ENCODE peak calls at places on chromosomes 2 and 18, in six cellular contexts. One of them, this sample, is unnamed.

GRCh38 chr2:33134086-33134763 is 187.5 kb downstream of the LTBP1 start:
- DNase-seq in NCI-H774: no peak
- DNase-seq in GM23338: peak
- DNase-seq in GM13976: no peak
- DNase-seq in ELR: peak
- DNase-seq in kidney glomerular epithelial cell: peak
- DNase-seq in this sample: no peak

GRCh38 chr2:767440-767839 is 90.2 kb upstream of the TMEM18 start:
- DNase-seq in NCI-H774: no peak
- DNase-seq in GM23338: no peak
- DNase-seq in GM13976: no peak
- DNase-seq in ELR: no peak
- DNase-seq in kidney glomerular epithelial cell: no peak
- DNase-seq in this sample: no peak

GRCh38 chr2:196233808-196234501 is 62.6 kb upstream of the STK17B start:
- DNase-seq in NCI-H774: no peak
- DNase-seq in GM23338: no peak
- DNase-seq in GM13976: peak
- DNase-seq in ELR: peak
- DNase-seq in kidney glomerular epithelial cell: no peak
- DNase-seq in this sample: no peak

GRCh38 chr2:147789720-147790119 is 55.1 kb upstream of the ACVR2A start:
- DNase-seq in NCI-H774: no peak
- DNase-seq in GM23338: no peak
- DNase-seq in GM13976: no peak
- DNase-seq in ELR: peak
- DNase-seq in kidney glomerular epithelial cell: no peak
- DNase-seq in this sample: no peak

GRCh38 chr2:156435392-156435724 is 821 bp upstream of the GPD2 start:
- DNase-seq in NCI-H774: no peak
- DNase-seq in GM23338: no peak
- DNase-seq in GM13976: no peak
- DNase-seq in ELR: no peak
- DNase-seq in kidney glomerular epithelial cell: no peak
- DNase-seq in this sample: no peak

GRCh38 chr2:42147641-42148274 is 21.4 kb upstream of the EML4 start:
- DNase-seq in NCI-H774: no peak
- DNase-seq in GM23338: no peak
- DNase-seq in GM13976: no peak
- DNase-seq in ELR: no peak
- DNase-seq in kidney glomerular epithelial cell: peak
- DNase-seq in this sample: no peak

GRCh38 chr2:7672027-7672684 is 754.9 kb downstream of the RNF144A start:
- DNase-seq in NCI-H774: no peak
- DNase-seq in GM23338: peak
- DNase-seq in GM13976: peak
- DNase-seq in ELR: peak
- DNase-seq in kidney glomerular epithelial cell: no peak
- DNase-seq in this sample: peak

GRCh38 chr2:239544846-239545465 is 144.1 kb upstream of the HDAC4 start:
- DNase-seq in NCI-H774: no peak
- DNase-seq in GM23338: no peak
- DNase-seq in GM13976: no peak
- DNase-seq in ELR: no peak
- DNase-seq in kidney glomerular epithelial cell: no peak
- DNase-seq in this sample: no peak

GRCh38 chr2:136423516-136423996 is 305.6 kb upstream of the CXCR4 start:
- DNase-seq in NCI-H774: peak
- DNase-seq in GM23338: peak
- DNase-seq in GM13976: peak
- DNase-seq in ELR: peak
- DNase-seq in kidney glomerular epithelial cell: peak
- DNase-seq in this sample: peak

GRCh38 chr2:130391058-130391871 is 35.4 kb downstream of the PTPN18 start:
- DNase-seq in NCI-H774: peak
- DNase-seq in GM23338: peak
- DNase-seq in GM13976: peak
- DNase-seq in ELR: peak
- DNase-seq in kidney glomerular epithelial cell: peak
- DNase-seq in this sample: peak

GRCh38 chr18:36411745-36412168 is 114.2 kb downstream of the FHOD3 start:
- DNase-seq in NCI-H774: no peak
- DNase-seq in GM23338: peak
- DNase-seq in GM13976: no peak
- DNase-seq in ELR: peak
- DNase-seq in kidney glomerular epithelial cell: peak
- DNase-seq in this sample: peak

GRCh38 chr2:122446761-122447160 is 691.3 kb downstream of the TSN start:
- DNase-seq in NCI-H774: no peak
- DNase-seq in GM23338: no peak
- DNase-seq in GM13976: no peak
- DNase-seq in ELR: no peak
- DNase-seq in kidney glomerular epithelial cell: no peak
- DNase-seq in this sample: no peak

GRCh38 chr2:27638709-27639108 is 9.9 kb downstream of the GPN1 start:
- DNase-seq in NCI-H774: no peak
- DNase-seq in GM23338: no peak
- DNase-seq in GM13976: no peak
- DNase-seq in ELR: peak
- DNase-seq in kidney glomerular epithelial cell: no peak
- DNase-seq in this sample: no peak

GRCh38 chr2:18690342-18690741 is 101.0 kb upstream of the NT5C1B start:
- DNase-seq in NCI-H774: no peak
- DNase-seq in GM23338: peak
- DNase-seq in GM13976: no peak
- DNase-seq in ELR: peak
- DNase-seq in kidney glomerular epithelial cell: no peak
- DNase-seq in this sample: no peak

GRCh38 chr18:74631242-74632087 is 33.8 kb downstream of the ZNF407 start:
- DNase-seq in NCI-H774: no peak
- DNase-seq in GM23338: no peak
- DNase-seq in GM13976: no peak
- DNase-seq in ELR: peak
- DNase-seq in kidney glomerular epithelial cell: no peak
- DNase-seq in this sample: no peak

GRCh38 chr2:101400048-101400447 is 12.7 kb upstream of the CREG2 start:
- DNase-seq in NCI-H774: no peak
- DNase-seq in GM23338: no peak
- DNase-seq in GM13976: no peak
- DNase-seq in ELR: no peak
- DNase-seq in kidney glomerular epithelial cell: peak
- DNase-seq in this sample: no peak

GRCh38 chr2:233021771-233022170 is 8.7 kb upstream of the NGEF start:
- DNase-seq in NCI-H774: no peak
- DNase-seq in GM23338: no peak
- DNase-seq in GM13976: no peak
- DNase-seq in ELR: peak
- DNase-seq in kidney glomerular epithelial cell: no peak
- DNase-seq in this sample: no peak

GRCh38 chr2:66573412-66573811 is 138.5 kb downstream of the MEIS1 start:
- DNase-seq in NCI-H774: peak
- DNase-seq in GM23338: peak
- DNase-seq in GM13976: no peak
- DNase-seq in ELR: no peak
- DNase-seq in kidney glomerular epithelial cell: no peak
- DNase-seq in this sample: no peak

GRCh38 chr2:95071856-95072255 is 46.3 kb downstream of the MAL start:
- DNase-seq in NCI-H774: no peak
- DNase-seq in GM23338: no peak
- DNase-seq in GM13976: no peak
- DNase-seq in ELR: no peak
- DNase-seq in kidney glomerular epithelial cell: no peak
- DNase-seq in this sample: no peak

GRCh38 chr18:25650201-25650941 is 298.4 kb upstream of the ZNF521 start:
- DNase-seq in NCI-H774: no peak
- DNase-seq in GM23338: no peak
- DNase-seq in GM13976: no peak
- DNase-seq in ELR: peak
- DNase-seq in kidney glomerular epithelial cell: peak
- DNase-seq in this sample: no peak

GRCh38 chr2:38216886-38217285 is 140.9 kb upstream of the CYP1B1 start:
- DNase-seq in NCI-H774: no peak
- DNase-seq in GM23338: no peak
- DNase-seq in GM13976: no peak
- DNase-seq in ELR: no peak
- DNase-seq in kidney glomerular epithelial cell: no peak
- DNase-seq in this sample: no peak

This sample was measured in GM20000.